ENCODE peak calls at places on chromosomes 16 and 17, in nine cellular contexts. One of them, this sample, is unnamed.

GRCh38 chr17:68305132-68305531 is 13.8 kb downstream of the ARSG start:
- DNase-seq in CD8-positive, alpha-beta memory T cell: no peak
- DNase-seq in PC-9: no peak
- DNase-seq in endodermal cell: no peak
- DNase-seq in heart right ventricle: no peak
- DNase-seq in A549: no peak
- DNase-seq in neural progenitor cell: no peak
- DNase-seq in body of pancreas: no peak
- DNase-seq in suprapubic skin: no peak
- DNase-seq in this sample: no peak

GRCh38 chr16:75293746-75294145 is 42.3 kb upstream of the BCAR1 start:
- DNase-seq in CD8-positive, alpha-beta memory T cell: no peak
- DNase-seq in PC-9: no peak
- DNase-seq in endodermal cell: no peak
- DNase-seq in heart right ventricle: no peak
- DNase-seq in A549: no peak
- DNase-seq in neural progenitor cell: no peak
- DNase-seq in body of pancreas: no peak
- DNase-seq in suprapubic skin: no peak
- DNase-seq in this sample: no peak

GRCh38 chr16:9053006-9053601 is 38.3 kb upstream of the HAPSTR1 start:
- DNase-seq in CD8-positive, alpha-beta memory T cell: no peak
- DNase-seq in PC-9: peak
- DNase-seq in endodermal cell: peak
- DNase-seq in heart right ventricle: peak
- DNase-seq in A549: peak
- DNase-seq in neural progenitor cell: peak
- DNase-seq in body of pancreas: peak
- DNase-seq in suprapubic skin: no peak
- DNase-seq in this sample: no peak

GRCh38 chr17:10702574-10702973 is 5.2 kb downstream of the ADPRM start:
- DNase-seq in CD8-positive, alpha-beta memory T cell: no peak
- DNase-seq in PC-9: no peak
- DNase-seq in endodermal cell: no peak
- DNase-seq in heart right ventricle: no peak
- DNase-seq in A549: no peak
- DNase-seq in neural progenitor cell: no peak
- DNase-seq in body of pancreas: no peak
- DNase-seq in suprapubic skin: no peak
- DNase-seq in this sample: no peak

GRCh38 chr17:21318439-21318838 is 33.9 kb downstream of the MAP2K3 start:
- DNase-seq in CD8-positive, alpha-beta memory T cell: peak
- DNase-seq in PC-9: no peak
- DNase-seq in endodermal cell: peak
- DNase-seq in heart right ventricle: no peak
- DNase-seq in A549: no peak
- DNase-seq in neural progenitor cell: peak
- DNase-seq in body of pancreas: no peak
- DNase-seq in suprapubic skin: peak
- DNase-seq in this sample: no peak

GRCh38 chr17:57077000-57077399 is 8.0 kb upstream of the AKAP1 start:
- DNase-seq in CD8-positive, alpha-beta memory T cell: no peak
- DNase-seq in PC-9: no peak
- DNase-seq in endodermal cell: no peak
- DNase-seq in heart right ventricle: no peak
- DNase-seq in A549: no peak
- DNase-seq in neural progenitor cell: no peak
- DNase-seq in body of pancreas: no peak
- DNase-seq in suprapubic skin: no peak
- DNase-seq in this sample: no peak

GRCh38 chr17:7852262-7852670 is 2.6 kb upstream of the TMEM88 start:
- DNase-seq in CD8-positive, alpha-beta memory T cell: peak
- DNase-seq in PC-9: no peak
- DNase-seq in endodermal cell: no peak
- DNase-seq in heart right ventricle: peak
- DNase-seq in A549: no peak
- DNase-seq in neural progenitor cell: no peak
- DNase-seq in body of pancreas: no peak
- DNase-seq in suprapubic skin: peak
- DNase-seq in this sample: no peak

GRCh38 chr16:20611350-20611902 is 35.3 kb upstream of the ACSM2B start:
- DNase-seq in CD8-positive, alpha-beta memory T cell: no peak
- DNase-seq in PC-9: no peak
- DNase-seq in endodermal cell: no peak
- DNase-seq in heart right ventricle: peak
- DNase-seq in A549: no peak
- DNase-seq in neural progenitor cell: no peak
- DNase-seq in body of pancreas: peak
- DNase-seq in suprapubic skin: no peak
- DNase-seq in this sample: no peak

GRCh38 chr16:59950431-59950830 is 1216.3 kb upstream of the GOT2 start:
- DNase-seq in CD8-positive, alpha-beta memory T cell: no peak
- DNase-seq in PC-9: no peak
- DNase-seq in endodermal cell: no peak
- DNase-seq in heart right ventricle: no peak
- DNase-seq in A549: no peak
- DNase-seq in neural progenitor cell: no peak
- DNase-seq in body of pancreas: no peak
- DNase-seq in suprapubic skin: no peak
- DNase-seq in this sample: no peak

GRCh38 chr17:43014020-43014615 is 7.5 kb downstream of the IFI35 start:
- DNase-seq in CD8-positive, alpha-beta memory T cell: no peak
- DNase-seq in PC-9: no peak
- DNase-seq in endodermal cell: peak
- DNase-seq in heart right ventricle: peak
- DNase-seq in A549: no peak
- DNase-seq in neural progenitor cell: no peak
- DNase-seq in body of pancreas: no peak
- DNase-seq in suprapubic skin: peak
- DNase-seq in this sample: no peak

GRCh38 chr16:8523932-8524331 is 66.4 kb downstream of the TMEM114 start:
- DNase-seq in CD8-positive, alpha-beta memory T cell: no peak
- DNase-seq in PC-9: no peak
- DNase-seq in endodermal cell: no peak
- DNase-seq in heart right ventricle: no peak
- DNase-seq in A549: no peak
- DNase-seq in neural progenitor cell: no peak
- DNase-seq in body of pancreas: no peak
- DNase-seq in suprapubic skin: no peak
- DNase-seq in this sample: no peak

GRCh38 chr17:10798332-10798749 is 5.6 kb downstream of the TMEM238L start:
- DNase-seq in CD8-positive, alpha-beta memory T cell: no peak
- DNase-seq in PC-9: peak
- DNase-seq in endodermal cell: no peak
- DNase-seq in heart right ventricle: no peak
- DNase-seq in A549: no peak
- DNase-seq in neural progenitor cell: no peak
- DNase-seq in body of pancreas: peak
- DNase-seq in suprapubic skin: peak
- DNase-seq in this sample: no peak

GRCh38 chr17:78272181-78272913 is 40.9 kb downstream of the TMEM235 start:
- DNase-seq in CD8-positive, alpha-beta memory T cell: peak
- DNase-seq in PC-9: peak
- DNase-seq in endodermal cell: peak
- DNase-seq in heart right ventricle: peak
- DNase-seq in A549: peak
- DNase-seq in neural progenitor cell: peak
- DNase-seq in body of pancreas: peak
- DNase-seq in suprapubic skin: peak
- DNase-seq in this sample: peak

GRCh38 chr16:88337021-88337420 is 45.7 kb upstream of the ZNF469 start:
- DNase-seq in CD8-positive, alpha-beta memory T cell: no peak
- DNase-seq in PC-9: no peak
- DNase-seq in endodermal cell: no peak
- DNase-seq in heart right ventricle: no peak
- DNase-seq in A549: no peak
- DNase-seq in neural progenitor cell: no peak
- DNase-seq in body of pancreas: no peak
- DNase-seq in suprapubic skin: no peak
- DNase-seq in this sample: no peak

GRCh38 chr17:66427134-66427533 is 124.7 kb downstream of the PRKCA start:
- DNase-seq in CD8-positive, alpha-beta memory T cell: no peak
- DNase-seq in PC-9: no peak
- DNase-seq in endodermal cell: no peak
- DNase-seq in heart right ventricle: no peak
- DNase-seq in A549: no peak
- DNase-seq in neural progenitor cell: no peak
- DNase-seq in body of pancreas: no peak
- DNase-seq in suprapubic skin: no peak
- DNase-seq in this sample: no peak

GRCh38 chr17:8192070-8192815 is 2.3 kb upstream of the BORCS6 start:
- DNase-seq in CD8-positive, alpha-beta memory T cell: no peak
- DNase-seq in PC-9: peak
- DNase-seq in endodermal cell: peak
- DNase-seq in heart right ventricle: peak
- DNase-seq in A549: peak
- DNase-seq in neural progenitor cell: peak
- DNase-seq in body of pancreas: peak
- DNase-seq in suprapubic skin: peak
- DNase-seq in this sample: peak

GRCh38 chr16:58074657-58075056 is 49.1 kb downstream of the MMP15 start:
- DNase-seq in CD8-positive, alpha-beta memory T cell: no peak
- DNase-seq in PC-9: no peak
- DNase-seq in endodermal cell: no peak
- DNase-seq in heart right ventricle: no peak
- DNase-seq in A549: no peak
- DNase-seq in neural progenitor cell: no peak
- DNase-seq in body of pancreas: no peak
- DNase-seq in suprapubic skin: no peak
- DNase-seq in this sample: no peak

GRCh38 chr16:58076514-58076913 is 51.0 kb downstream of the MMP15 start:
- DNase-seq in CD8-positive, alpha-beta memory T cell: no peak
- DNase-seq in PC-9: no peak
- DNase-seq in endodermal cell: no peak
- DNase-seq in heart right ventricle: no peak
- DNase-seq in A549: no peak
- DNase-seq in neural progenitor cell: no peak
- DNase-seq in body of pancreas: no peak
- DNase-seq in suprapubic skin: no peak
- DNase-seq in this sample: no peak

GRCh38 chr16:58070585-58070984 is 45.0 kb downstream of the MMP15 start:
- DNase-seq in CD8-positive, alpha-beta memory T cell: no peak
- DNase-seq in PC-9: no peak
- DNase-seq in endodermal cell: no peak
- DNase-seq in heart right ventricle: no peak
- DNase-seq in A549: no peak
- DNase-seq in neural progenitor cell: no peak
- DNase-seq in body of pancreas: no peak
- DNase-seq in suprapubic skin: no peak
- DNase-seq in this sample: no peak
- H3K27ac ChIP-seq in CD8-positive, alpha-beta memory T cell: no peak
- H3K27ac ChIP-seq in PC-9: no peak
- H3K27ac ChIP-seq in endodermal cell: no peak
- H3K27ac ChIP-seq in heart right ventricle: no peak
- H3K27ac ChIP-seq in A549: no peak
- H3K27ac ChIP-seq in neural progenitor cell: no peak
- H3K27ac ChIP-seq in body of pancreas: no peak
- H3K27ac ChIP-seq in suprapubic skin: no peak
- H3K27ac ChIP-seq in this sample: no peak

DNA sequence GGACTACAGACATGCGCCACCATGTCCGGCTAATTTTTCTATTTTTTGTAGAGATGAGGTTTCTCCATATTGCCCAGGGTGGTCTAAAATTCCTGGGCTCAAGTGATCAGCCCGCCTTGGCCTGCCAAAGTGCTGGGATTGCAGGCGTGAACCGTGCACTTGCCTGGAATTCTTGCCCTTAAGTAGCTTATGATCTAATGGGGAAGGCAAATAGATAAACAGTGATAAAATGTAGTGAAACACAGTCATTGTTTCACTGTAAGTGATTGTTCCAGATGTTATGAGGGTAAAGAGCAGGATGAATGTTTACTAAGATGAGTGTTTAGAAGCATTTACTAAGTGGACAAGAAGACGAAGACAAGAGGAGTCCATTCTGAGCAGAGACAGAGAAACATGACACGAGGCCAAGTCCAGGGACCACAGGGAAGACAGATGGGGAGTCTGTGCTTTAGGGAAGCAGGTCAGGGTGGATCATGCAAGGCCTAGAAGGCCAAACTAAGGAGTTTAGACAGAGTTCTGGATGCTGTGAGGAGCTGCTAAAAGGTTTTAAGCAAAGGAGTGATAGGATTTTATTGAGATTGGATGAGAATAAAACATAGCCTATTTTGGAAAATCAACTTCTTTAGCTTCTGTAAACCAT is 36.9 kb downstream of the YPEL2 start:
- DNase-seq in CD8-positive, alpha-beta memory T cell: no peak
- DNase-seq in PC-9: no peak
- DNase-seq in endodermal cell: no peak
- DNase-seq in heart right ventricle: no peak
- DNase-seq in A549: no peak
- DNase-seq in neural progenitor cell: no peak
- DNase-seq in body of pancreas: no peak
- DNase-seq in suprapubic skin: no peak
- DNase-seq in this sample: no peak
- H3K27ac ChIP-seq in CD8-positive, alpha-beta memory T cell: no peak
- H3K27ac ChIP-seq in PC-9: peak
- H3K27ac ChIP-seq in endodermal cell: peak
- H3K27ac ChIP-seq in heart right ventricle: peak
- H3K27ac ChIP-seq in A549: no peak
- H3K27ac ChIP-seq in neural progenitor cell: no peak
- H3K27ac ChIP-seq in body of pancreas: peak
- H3K27ac ChIP-seq in suprapubic skin: peak
- H3K27ac ChIP-seq in this sample: no peak

DNA sequence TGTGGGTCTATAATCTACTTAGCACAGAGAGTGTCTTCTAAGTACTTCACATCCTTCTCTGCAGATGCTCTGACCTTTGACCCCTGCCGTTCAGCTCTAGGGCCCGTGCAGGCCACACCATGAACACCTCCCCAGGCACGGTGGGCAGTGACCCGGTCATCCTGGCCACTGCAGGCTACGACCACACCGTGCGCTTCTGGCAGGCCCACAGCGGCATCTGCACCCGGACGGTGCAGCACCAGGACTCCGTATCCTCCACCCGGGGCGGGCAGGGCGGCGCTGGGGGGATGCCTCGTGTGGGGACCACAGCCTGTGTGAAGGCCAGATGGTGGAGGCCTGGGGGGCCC is 686 bp downstream of the MLST8 start:
- DNase-seq in CD8-positive, alpha-beta memory T cell: no peak
- DNase-seq in PC-9: no peak
- DNase-seq in endodermal cell: no peak
- DNase-seq in heart right ventricle: no peak
- DNase-seq in A549: no peak
- DNase-seq in neural progenitor cell: peak
- DNase-seq in body of pancreas: no peak
- DNase-seq in suprapubic skin: no peak
- DNase-seq in this sample: no peak
- H3K27ac ChIP-seq in CD8-positive, alpha-beta memory T cell: peak
- H3K27ac ChIP-seq in PC-9: peak
- H3K27ac ChIP-seq in endodermal cell: no peak
- H3K27ac ChIP-seq in heart right ventricle: peak
- H3K27ac ChIP-seq in A549: peak
- H3K27ac ChIP-seq in neural progenitor cell: no peak
- H3K27ac ChIP-seq in body of pancreas: peak
- H3K27ac ChIP-seq in suprapubic skin: peak
- H3K27ac ChIP-seq in this sample: peak

DNA sequence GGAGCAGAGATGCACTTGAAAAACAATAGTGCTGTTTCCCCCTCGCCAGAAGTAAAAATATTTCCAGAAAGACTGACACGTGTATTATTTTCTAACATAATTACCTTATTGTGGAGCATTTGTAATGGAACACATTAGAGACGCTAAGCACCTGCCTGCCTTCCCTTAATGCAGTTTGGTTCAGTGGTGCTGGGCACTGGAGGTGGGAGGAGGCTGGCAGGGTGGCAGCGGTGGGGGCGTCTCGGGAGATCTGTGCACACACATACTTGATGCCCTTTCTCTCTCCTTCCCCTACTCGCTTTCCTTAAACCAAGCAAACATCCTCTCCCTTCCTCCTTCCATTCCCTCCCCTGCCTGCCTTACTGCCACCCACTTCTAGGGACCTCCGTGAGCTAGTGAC is 156.6 kb upstream of the SDK2 start:
- DNase-seq in CD8-positive, alpha-beta memory T cell: no peak
- DNase-seq in PC-9: no peak
- DNase-seq in endodermal cell: peak
- DNase-seq in heart right ventricle: no peak
- DNase-seq in A549: no peak
- DNase-seq in neural progenitor cell: no peak
- DNase-seq in body of pancreas: no peak
- DNase-seq in suprapubic skin: no peak
- DNase-seq in this sample: no peak
- H3K27ac ChIP-seq in CD8-positive, alpha-beta memory T cell: no peak
- H3K27ac ChIP-seq in PC-9: no peak
- H3K27ac ChIP-seq in endodermal cell: no peak
- H3K27ac ChIP-seq in heart right ventricle: no peak
- H3K27ac ChIP-seq in A549: peak
- H3K27ac ChIP-seq in neural progenitor cell: no peak
- H3K27ac ChIP-seq in body of pancreas: no peak
- H3K27ac ChIP-seq in suprapubic skin: no peak
- H3K27ac ChIP-seq in this sample: no peak

This sample was measured in CD8-positive, alpha-beta T cell.